ENCODE peak calls at places on chromosome 16, in nine cellular contexts. One of them, this sample, is unnamed.

GRCh38 chr16:48367443-48368049 is 17.7 kb downstream of the SIAH1 start:
- DNase-seq in lower leg skin: no peak
- DNase-seq in K562: no peak
- DNase-seq in tibial nerve: no peak
- DNase-seq in A549: no peak
- DNase-seq in heart left ventricle: no peak
- DNase-seq in IMR-90: no peak
- DNase-seq in HepG2: no peak
- DNase-seq in Peyer's patch: no peak
- DNase-seq in this sample: no peak

GRCh38 chr16:87535855-87536794 is 43.3 kb upstream of the ZCCHC14 start:
- DNase-seq in lower leg skin: no peak
- DNase-seq in K562: no peak
- DNase-seq in tibial nerve: no peak
- DNase-seq in A549: no peak
- DNase-seq in heart left ventricle: no peak
- DNase-seq in IMR-90: no peak
- DNase-seq in HepG2: peak; percentile 87
- DNase-seq in Peyer's patch: no peak
- DNase-seq in this sample: no peak

GRCh38 chr16:17470002-17470870 is 524 bp downstream of the XYLT1 start:
- DNase-seq in lower leg skin: peak; percentile 90
- DNase-seq in K562: peak; percentile 37
- DNase-seq in tibial nerve: no peak
- DNase-seq in A549: peak; percentile 13
- DNase-seq in heart left ventricle: no peak
- DNase-seq in IMR-90: no peak
- DNase-seq in HepG2: no peak
- DNase-seq in Peyer's patch: peak; percentile 64
- DNase-seq in this sample: no peak

GRCh38 chr16:84519855-84520254 is 15.4 kb upstream of the MEAK7 start:
- DNase-seq in lower leg skin: no peak
- DNase-seq in K562: no peak
- DNase-seq in tibial nerve: no peak
- DNase-seq in A549: no peak
- DNase-seq in heart left ventricle: no peak
- DNase-seq in IMR-90: no peak
- DNase-seq in HepG2: no peak
- DNase-seq in Peyer's patch: no peak
- DNase-seq in this sample: no peak

GRCh38 chr16:89100601-89101302 is 7.1 kb downstream of the ACSF3 start:
- DNase-seq in lower leg skin: no peak
- DNase-seq in K562: no peak
- DNase-seq in tibial nerve: no peak
- DNase-seq in A549: no peak
- DNase-seq in heart left ventricle: no peak
- DNase-seq in IMR-90: no peak
- DNase-seq in HepG2: no peak
- DNase-seq in Peyer's patch: no peak
- DNase-seq in this sample: no peak

GRCh38 chr16:24423332-24423731 is 116.0 kb upstream of the RBBP6 start:
- DNase-seq in lower leg skin: no peak
- DNase-seq in K562: no peak
- DNase-seq in tibial nerve: no peak
- DNase-seq in A549: no peak
- DNase-seq in heart left ventricle: no peak
- DNase-seq in IMR-90: no peak
- DNase-seq in HepG2: no peak
- DNase-seq in Peyer's patch: no peak
- DNase-seq in this sample: no peak

GRCh38 chr16:6031102-6031501 is 933.5 kb upstream of the EEF2KMT start:
- DNase-seq in lower leg skin: no peak
- DNase-seq in K562: no peak
- DNase-seq in tibial nerve: no peak
- DNase-seq in A549: no peak
- DNase-seq in heart left ventricle: no peak
- DNase-seq in IMR-90: no peak
- DNase-seq in HepG2: no peak
- DNase-seq in Peyer's patch: no peak
- DNase-seq in this sample: no peak

GRCh38 chr16:6682142-6682811 is 650.4 kb upstream of the RBFOX1 start:
- DNase-seq in lower leg skin: peak; percentile 76
- DNase-seq in K562: peak; percentile 70
- DNase-seq in tibial nerve: peak; percentile 9
- DNase-seq in A549: peak; percentile 3
- DNase-seq in heart left ventricle: no peak
- DNase-seq in IMR-90: no peak
- DNase-seq in HepG2: peak; percentile 20
- DNase-seq in Peyer's patch: peak; percentile 47
- DNase-seq in this sample: no peak

GRCh38 chr16:81652798-81653505 is 126.1 kb upstream of the PLCG2 start:
- DNase-seq in lower leg skin: no peak
- DNase-seq in K562: no peak
- DNase-seq in tibial nerve: no peak
- DNase-seq in A549: no peak
- DNase-seq in heart left ventricle: no peak
- DNase-seq in IMR-90: no peak
- DNase-seq in HepG2: no peak
- DNase-seq in Peyer's patch: no peak
- DNase-seq in this sample: no peak

GRCh38 chr16:10182186-10182683 is at the start of gene GRIN2A:
- DNase-seq in lower leg skin: no peak
- DNase-seq in K562: no peak
- DNase-seq in tibial nerve: no peak
- DNase-seq in A549: no peak
- DNase-seq in heart left ventricle: no peak
- DNase-seq in IMR-90: no peak
- DNase-seq in HepG2: no peak
- DNase-seq in Peyer's patch: no peak
- DNase-seq in this sample: no peak

GRCh38 chr16:21033707-21034106 is 116.9 kb downstream of the DNAH3 start:
- DNase-seq in lower leg skin: no peak
- DNase-seq in K562: no peak
- DNase-seq in tibial nerve: no peak
- DNase-seq in A549: no peak
- DNase-seq in heart left ventricle: peak; percentile 90
- DNase-seq in IMR-90: no peak
- DNase-seq in HepG2: no peak
- DNase-seq in Peyer's patch: no peak
- DNase-seq in this sample: no peak

GRCh38 chr16:3829631-3830536 is 50.6 kb downstream of the CREBBP start:
- DNase-seq in lower leg skin: no peak
- DNase-seq in K562: no peak
- DNase-seq in tibial nerve: no peak
- DNase-seq in A549: no peak
- DNase-seq in heart left ventricle: no peak
- DNase-seq in IMR-90: peak; percentile 72
- DNase-seq in HepG2: no peak
- DNase-seq in Peyer's patch: no peak
- DNase-seq in this sample: no peak

GRCh38 chr16:66127459-66128362 is 238.8 kb upstream of the CDH5 start:
- DNase-seq in lower leg skin: peak; percentile 89
- DNase-seq in K562: no peak
- DNase-seq in tibial nerve: peak; percentile 20
- DNase-seq in A549: no peak
- DNase-seq in heart left ventricle: peak; percentile 45
- DNase-seq in IMR-90: no peak
- DNase-seq in HepG2: no peak
- DNase-seq in Peyer's patch: no peak
- DNase-seq in this sample: no peak
- TF ChIP-seq CTCF in lower leg skin: no peak
- TF ChIP-seq CTCF in K562: no peak
- TF ChIP-seq CTCF in tibial nerve: peak; percentile 7
- TF ChIP-seq CTCF in A549: no peak
- TF ChIP-seq CTCF in heart left ventricle: no peak
- TF ChIP-seq CTCF in IMR-90: no peak
- TF ChIP-seq CTCF in HepG2: no peak
- TF ChIP-seq CTCF in Peyer's patch: no peak
- TF ChIP-seq CTCF in this sample: no peak

DNA sequence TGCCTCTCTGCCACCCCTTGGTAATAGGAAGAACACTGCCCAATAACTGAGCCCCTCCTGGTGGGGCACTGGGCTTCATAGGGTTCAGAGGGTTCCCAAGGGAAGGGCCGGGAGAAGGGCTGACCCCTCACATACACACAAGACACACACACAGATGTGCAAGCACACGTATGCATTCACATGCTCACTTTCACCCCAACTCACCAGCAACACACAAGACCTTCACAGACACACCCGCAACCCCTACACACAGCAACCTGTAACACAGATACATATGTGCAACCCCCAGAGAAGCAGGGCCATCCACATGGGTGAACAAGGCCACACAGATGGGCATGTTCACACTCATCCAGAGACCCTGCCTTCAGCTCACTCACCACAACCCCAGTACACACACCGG is 225.1 kb downstream of the ZNF423 start:
- DNase-seq in lower leg skin: peak; percentile 56
- DNase-seq in K562: no peak
- DNase-seq in tibial nerve: no peak
- DNase-seq in A549: no peak
- DNase-seq in heart left ventricle: no peak
- DNase-seq in IMR-90: no peak
- DNase-seq in HepG2: no peak
- DNase-seq in Peyer's patch: no peak
- DNase-seq in this sample: no peak
- TF ChIP-seq POLR2A in lower leg skin: no peak
- TF ChIP-seq POLR2A in K562: no peak
- TF ChIP-seq POLR2A in tibial nerve: no peak
- TF ChIP-seq POLR2A in A549: no peak
- TF ChIP-seq POLR2A in heart left ventricle: no peak
- TF ChIP-seq POLR2A in IMR-90: no peak
- TF ChIP-seq POLR2A in HepG2: no peak
- TF ChIP-seq POLR2A in Peyer's patch: no peak
- TF ChIP-seq POLR2A in this sample: no peak

DNA sequence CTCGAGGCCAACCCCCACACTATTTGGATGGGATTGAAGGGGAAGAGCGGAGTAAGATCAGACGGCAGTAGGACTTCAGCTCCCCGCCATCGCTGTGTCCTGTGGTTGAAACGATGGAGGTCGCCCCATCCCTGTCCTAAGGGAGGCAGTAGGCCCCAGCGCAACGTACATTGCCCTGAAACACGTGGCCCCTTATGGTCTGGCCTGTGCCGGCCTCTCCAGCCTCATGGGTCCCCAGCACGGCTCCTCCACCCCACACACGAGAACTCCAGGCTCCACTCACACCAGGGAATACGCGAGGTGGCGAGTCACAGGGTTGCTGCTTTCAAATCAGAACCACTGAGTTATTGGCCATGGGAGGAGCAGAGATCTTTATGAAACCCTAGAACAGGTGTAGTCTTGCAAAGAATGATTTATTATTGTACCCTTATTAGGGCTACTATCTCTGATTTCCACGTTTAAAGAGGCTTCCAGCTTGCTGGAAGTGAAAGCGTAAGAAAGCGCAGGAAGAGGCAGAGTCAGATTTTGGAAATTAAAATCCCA is 669 bp upstream of the DCTPP1 start:
- DNase-seq in lower leg skin: no peak
- DNase-seq in K562: peak; percentile 58
- DNase-seq in tibial nerve: no peak
- DNase-seq in A549: peak; percentile 13
- DNase-seq in heart left ventricle: peak; percentile 36
- DNase-seq in IMR-90: no peak
- DNase-seq in HepG2: peak; percentile 77
- DNase-seq in Peyer's patch: peak; percentile 64
- DNase-seq in this sample: no peak
- TF ChIP-seq CTCF in lower leg skin: peak; percentile 56
- TF ChIP-seq CTCF in K562: no peak
- TF ChIP-seq CTCF in tibial nerve: no peak
- TF ChIP-seq CTCF in A549: no peak
- TF ChIP-seq CTCF in heart left ventricle: no peak
- TF ChIP-seq CTCF in IMR-90: no peak
- TF ChIP-seq CTCF in HepG2: peak; percentile 80
- TF ChIP-seq CTCF in Peyer's patch: no peak
- TF ChIP-seq CTCF in this sample: no peak

GRCh38 chr16:1494129-1494640 is 1.0 kb downstream of the TELO2 start:
- DNase-seq in lower leg skin: no peak
- DNase-seq in K562: no peak
- DNase-seq in tibial nerve: peak; percentile 26
- DNase-seq in A549: peak; percentile 69
- DNase-seq in heart left ventricle: peak; percentile 82
- DNase-seq in IMR-90: peak; percentile 69
- DNase-seq in HepG2: peak; percentile 27
- DNase-seq in Peyer's patch: peak; percentile 50
- DNase-seq in this sample: no peak

GRCh38 chr16:1492082-1492922 is 858 bp upstream of the TELO2 start:
- DNase-seq in lower leg skin: no peak
- DNase-seq in K562: no peak
- DNase-seq in tibial nerve: no peak
- DNase-seq in A549: no peak
- DNase-seq in heart left ventricle: no peak
- DNase-seq in IMR-90: no peak
- DNase-seq in HepG2: no peak
- DNase-seq in Peyer's patch: peak; percentile 47
- DNase-seq in this sample: no peak

GRCh38 chr16:1494711-1495110 is 1.6 kb downstream of the TELO2 start:
- DNase-seq in lower leg skin: no peak
- DNase-seq in K562: no peak
- DNase-seq in tibial nerve: no peak
- DNase-seq in A549: no peak
- DNase-seq in heart left ventricle: peak; percentile 79
- DNase-seq in IMR-90: peak; percentile 15
- DNase-seq in HepG2: no peak
- DNase-seq in Peyer's patch: no peak
- DNase-seq in this sample: no peak

GRCh38 chr16:1493746-1494094 is 560 bp downstream of the TELO2 start:
- DNase-seq in lower leg skin: no peak
- DNase-seq in K562: no peak
- DNase-seq in tibial nerve: no peak
- DNase-seq in A549: peak; percentile 24
- DNase-seq in heart left ventricle: no peak
- DNase-seq in IMR-90: no peak
- DNase-seq in HepG2: no peak
- DNase-seq in Peyer's patch: no peak
- DNase-seq in this sample: no peak

DNA sequence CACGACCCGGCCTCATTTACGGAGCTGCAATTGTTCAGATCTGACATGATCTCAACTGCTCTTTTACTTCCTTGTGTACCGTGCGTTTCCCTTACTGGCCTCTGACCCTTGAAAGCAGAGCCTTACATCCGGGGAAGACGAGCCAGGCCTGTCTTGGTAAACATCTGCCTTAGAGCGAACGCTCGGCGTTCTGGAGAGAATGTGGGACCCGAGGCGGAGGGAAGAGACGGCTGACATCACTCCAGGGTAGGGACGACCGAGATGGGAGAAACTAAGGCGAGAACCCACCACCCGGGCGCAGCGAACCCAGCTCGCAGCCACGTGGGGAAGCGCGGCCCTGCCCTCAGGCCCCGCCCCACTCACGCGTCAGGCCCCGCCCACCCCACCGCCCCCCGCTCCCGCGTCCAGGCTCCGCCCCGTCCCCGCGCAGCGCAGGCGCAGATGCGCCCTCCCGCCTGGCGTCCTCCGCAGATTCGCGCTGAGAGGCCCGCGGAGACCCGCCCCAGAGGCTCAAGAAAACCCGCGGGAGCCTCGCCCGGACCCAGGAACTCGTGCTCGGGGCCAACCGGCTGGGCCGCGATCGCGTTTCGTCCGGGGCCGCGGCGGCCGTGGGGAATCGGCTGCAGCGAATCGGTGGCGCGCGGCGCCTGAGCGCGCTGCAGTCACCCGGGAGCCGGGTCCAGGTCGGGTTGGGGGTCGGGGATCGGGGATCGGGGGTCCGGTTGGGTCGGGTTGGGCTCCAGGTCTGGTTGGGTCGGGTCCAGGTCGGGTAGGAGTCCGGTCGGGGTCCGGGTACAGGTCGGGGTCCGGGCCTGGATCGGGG is at the start of gene TELO2:
- DNase-seq in lower leg skin: peak; percentile 94
- DNase-seq in K562: peak; percentile 97
- DNase-seq in tibial nerve: peak; percentile 56
- DNase-seq in A549: peak; percentile 76
- DNase-seq in heart left ventricle: peak; percentile 80
- DNase-seq in IMR-90: peak; percentile 70
- DNase-seq in HepG2: peak; percentile 53
- DNase-seq in Peyer's patch: peak; percentile 90
- DNase-seq in this sample: peak; percentile 55
- TF ChIP-seq POLR2A in lower leg skin: no peak
- TF ChIP-seq POLR2A in K562: peak; percentile 85
- TF ChIP-seq POLR2A in tibial nerve: peak; percentile 30
- TF ChIP-seq POLR2A in A549: peak; percentile 38
- TF ChIP-seq POLR2A in heart left ventricle: no peak
- TF ChIP-seq POLR2A in IMR-90: no peak
- TF ChIP-seq POLR2A in HepG2: peak; percentile 83
- TF ChIP-seq POLR2A in Peyer's patch: peak; percentile 10
- TF ChIP-seq POLR2A in this sample: no peak

This sample was measured in breast epithelium.